ENCODE peak calls at places on chromosomes 6 and 20, in six cellular contexts. Z is AG04450, K is GM23338, Y is GM06990, P is left lung, O is PC-3. M is an unnamed sample.

GRCh38 chr6:166465671-166466087 is 82.9 kb upstream of the MPC1 start:
- DNase-seq in K (no peak), P (no peak), Z (no peak), O (no peak), Y (no peak), M (no peak)

GRCh38 chr6:95593025-95593424 is 15.7 kb downstream of the MANEA start:
- DNase-seq in Z (no peak), O (peak), Y (no peak), K (no peak), P (no peak), M (no peak)

GRCh38 chr6:122184260-122184934 is 215.1 kb upstream of the HSF2 start:
- DNase-seq in O (peak), K (no peak), Z (peak), Y (no peak), P (no peak), M (peak)

GRCh38 chr6:32666420-32667300 is at the start of gene HLA-DQB1:
- DNase-seq in Z (no peak), K (peak), O (peak), P (no peak), Y (peak), M (no peak)

GRCh38 chr20:16107172-16107870 is 465.9 kb downstream of the KIF16B start:
- DNase-seq in Y (no peak), O (no peak), Z (no peak), K (no peak), P (no peak), M (no peak)

GRCh38 chr6:158516098-158516497 is 43.8 kb upstream of the TMEM181 start:
- DNase-seq in P (no peak), O (no peak), Y (no peak), K (peak), Z (no peak), M (no peak)

GRCh38 chr6:22363166-22363965 is 66.5 kb upstream of the PRL start:
- DNase-seq in K (no peak), Y (peak), P (no peak), Z (no peak), O (peak), M (no peak)

GRCh38 chr20:3237958-3238615 is 903 bp downstream of the SLC4A11 start:
- DNase-seq in Y (no peak), P (peak), K (peak), Z (no peak), O (no peak), M (no peak)

GRCh38 chr6:169344651-169345050 is 91.0 kb upstream of the THBS2 start:
- DNase-seq in Y (no peak), K (no peak), Z (no peak), P (peak), O (no peak), M (no peak)

GRCh38 chr6:158512809-158513208 is 47.1 kb upstream of the TMEM181 start:
- DNase-seq in K (no peak), Z (no peak), Y (no peak), P (no peak), O (no peak), M (no peak)

GRCh38 chr6:37850728-37851285 is 31.3 kb downstream of the ZFAND3 start:
- DNase-seq in Y (no peak), Z (no peak), K (no peak), P (no peak), O (no peak), M (no peak)

GRCh38 chr6:128112494-128112893 is 211.6 kb upstream of the THEMIS start:
- DNase-seq in O (no peak), Y (no peak), K (no peak), Z (no peak), P (no peak), M (no peak)
- H3K4me3 ChIP-seq in O (no peak), Y (no peak), K (no peak), Z (peak), P (no peak), M (no peak)

DNA sequence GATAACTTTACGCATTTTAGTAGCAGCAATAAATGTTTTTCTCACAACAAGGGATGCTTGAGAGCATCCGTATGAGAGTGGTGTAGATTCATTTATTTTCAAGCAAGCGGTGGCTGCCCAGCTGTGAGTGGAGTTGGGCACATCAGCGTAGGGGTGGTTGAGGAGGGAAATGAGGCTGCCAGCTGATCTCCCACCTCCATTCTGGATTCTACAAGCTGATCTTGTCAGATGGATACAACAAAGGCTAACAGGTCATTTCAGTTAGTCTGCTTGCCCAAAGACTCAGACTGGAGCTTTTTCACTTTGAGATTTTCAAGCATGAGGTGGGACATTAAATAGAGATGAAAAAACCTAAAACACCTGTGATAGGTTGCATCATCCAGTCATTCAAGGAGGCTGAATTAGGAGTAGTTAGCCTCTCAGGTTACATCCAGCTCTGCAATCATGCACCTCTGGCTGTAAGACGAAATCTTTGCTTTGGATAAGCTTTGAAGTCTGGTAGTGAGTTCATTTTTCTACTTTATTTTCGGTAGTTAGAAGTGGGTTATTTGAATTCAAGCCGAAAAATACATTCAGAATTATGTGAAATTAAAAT is 1.9 kb upstream of the BACH2 start:
- DNase-seq in Z (no peak), K (peak), O (no peak), Y (no peak), P (no peak), M (no peak)
- TF ChIP-seq CTCF in Z (no peak), K (no peak), O (no peak), Y (no peak), P (no peak), M (no peak)

GRCh38 chr6:111885373-111886027 is 12.2 kb upstream of the FYN start:
- DNase-seq in Y (no peak), P (no peak), K (no peak), O (no peak), Z (no peak), M (no peak)

GRCh38 chr6:111892431-111892830 is 19.2 kb upstream of the FYN start:
- DNase-seq in Z (no peak), P (no peak), O (no peak), K (no peak), Y (no peak), M (no peak)

GRCh38 chr6:111890981-111891380 is 17.7 kb upstream of the FYN start:
- DNase-seq in P (no peak), K (no peak), O (no peak), Z (no peak), Y (no peak), M (no peak)

GRCh38 chr6:111884068-111884467 is 10.8 kb upstream of the FYN start:
- DNase-seq in P (no peak), O (no peak), Z (no peak), Y (no peak), K (peak), M (no peak)

DNA sequence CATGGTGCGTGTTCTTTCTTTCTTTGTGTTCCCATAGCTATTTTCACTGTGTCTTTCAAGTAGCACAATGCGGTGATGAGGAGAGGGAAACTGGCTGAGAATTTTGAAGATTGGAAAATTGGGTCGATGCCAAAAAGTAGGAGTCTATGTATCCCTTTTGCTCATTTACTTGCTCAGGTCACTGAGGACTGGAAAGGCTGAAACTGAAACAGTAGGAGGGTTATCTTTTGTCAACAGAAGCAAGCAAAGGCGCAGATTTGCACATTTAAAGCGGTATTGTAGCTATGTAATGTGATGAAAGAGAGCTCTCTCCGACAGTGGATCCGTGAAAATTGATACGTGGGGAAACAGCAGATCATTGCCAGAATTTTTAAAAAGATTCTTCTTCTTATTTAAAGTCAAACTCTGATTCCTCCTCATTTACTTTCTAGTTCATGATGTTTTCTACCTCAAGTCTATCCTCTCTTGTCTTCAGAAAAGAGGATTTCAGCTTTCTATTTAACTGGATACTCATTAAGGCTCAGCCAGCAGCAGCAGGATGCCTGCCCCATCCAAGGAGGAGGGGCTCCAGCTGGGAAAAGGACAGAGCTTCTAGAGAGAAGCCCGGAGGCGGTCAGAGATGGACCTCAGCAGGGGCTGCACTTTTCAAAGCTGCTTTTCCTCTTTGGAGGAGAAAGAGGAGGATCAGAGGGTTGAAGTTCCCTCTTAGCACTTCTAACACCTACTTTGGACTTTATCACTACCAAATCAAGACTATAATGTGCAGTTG is 15.9 kb upstream of the FYN start:
- DNase-seq in K (peak), O (no peak), P (no peak), Z (no peak), Y (no peak), M (no peak)
- H3K4me3 ChIP-seq in K (peak), O (no peak), P (no peak), Z (no peak), Y (no peak), M (no peak)

GRCh38 chr6:127855542-127856159 is 45.2 kb downstream of the THEMIS start:
- DNase-seq in P (no peak), O (peak), Y (no peak), K (peak), Z (no peak), M (no peak)

GRCh38 chr6:127859956-127860355 is 40.9 kb downstream of the THEMIS start:
- DNase-seq in Y (no peak), K (no peak), Z (no peak), P (no peak), O (no peak), M (no peak)

GRCh38 chr6:127860723-127861122 is 40.1 kb downstream of the THEMIS start:
- DNase-seq in K (no peak), Y (no peak), Z (no peak), P (no peak), O (peak), M (no peak)

GRCh38 chr6:127857051-127857637 is 43.7 kb downstream of the THEMIS start:
- DNase-seq in O (no peak), P (no peak), K (no peak), Y (no peak), Z (no peak), M (no peak)

GRCh38 chr6:127858992-127859391 is 41.9 kb downstream of the THEMIS start:
- DNase-seq in K (peak), O (no peak), Z (no peak), P (no peak), Y (no peak), M (no peak)
- TF ChIP-seq CTCF in K (peak), O (no peak), Z (no peak), P (no peak), Y (no peak), M (no peak)

DNA sequence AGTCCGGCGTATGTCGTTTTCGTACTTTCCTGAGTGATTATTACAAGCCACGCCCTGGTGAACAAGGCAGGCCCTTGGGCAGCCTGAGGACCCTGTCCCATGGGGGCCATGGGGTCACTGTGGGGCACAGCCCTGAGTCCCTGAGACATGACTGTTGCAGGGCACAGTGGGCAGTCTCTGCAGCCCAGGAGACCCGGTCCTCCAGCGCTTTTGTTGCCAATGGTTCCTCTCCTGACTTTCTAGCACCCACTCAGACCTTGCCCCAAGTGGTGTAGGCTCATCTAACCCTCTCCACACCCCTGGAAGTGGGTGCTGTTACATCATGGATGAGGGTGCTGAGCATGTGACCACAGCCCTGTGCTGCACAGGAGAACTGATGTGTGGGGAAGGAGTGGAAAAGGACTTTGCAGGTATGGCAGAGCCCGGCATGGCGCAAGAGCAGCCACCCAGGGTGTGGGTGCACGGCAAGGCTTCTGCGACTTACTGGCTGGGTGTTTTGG is 319.5 kb downstream of the TAF4 start:
- DNase-seq in O (no peak), K (no peak), Y (no peak), Z (no peak), P (peak), M (no peak)
- H3K4me3 ChIP-seq in O (no peak), K (no peak), Y (no peak), Z (no peak), P (no peak), M (no peak)

GRCh38 chr6:17200395-17200794 is 80.8 kb upstream of the RBM24 start:
- DNase-seq in Z (no peak), K (peak), P (no peak), Y (no peak), O (no peak), M (no peak)
- TF ChIP-seq CTCF in Z (peak), K (peak), P (no peak), Y (no peak), O (peak), M (no peak)

M was measured in AG09309.